ENCODE peak calls at places on chromosome 13, in six cellular contexts. One of them, this sample, is unnamed.

GRCh38 chr13:33446821-33447481 is 161.4 kb upstream of the STARD13 start:
- DNase-seq in WTC11: no peak
- DNase-seq in nephron progenitor cell: no peak
- DNase-seq in astrocyte of the spinal cord: no peak
- DNase-seq in GM12878: no peak
- DNase-seq in B cell: no peak
- DNase-seq in this sample: no peak

GRCh38 chr13:76993021-76993420 is 1.1 kb downstream of the CLN5 start:
- DNase-seq in WTC11: no peak
- DNase-seq in nephron progenitor cell: no peak
- DNase-seq in astrocyte of the spinal cord: peak
- DNase-seq in GM12878: no peak
- DNase-seq in B cell: no peak
- DNase-seq in this sample: no peak

GRCh38 chr13:26476111-26476743 is 81.3 kb upstream of the WASF3 start:
- DNase-seq in WTC11: peak
- DNase-seq in nephron progenitor cell: peak
- DNase-seq in astrocyte of the spinal cord: peak
- DNase-seq in GM12878: no peak
- DNase-seq in B cell: no peak
- DNase-seq in this sample: no peak

GRCh38 chr13:78137404-78138142 is 218.9 kb upstream of the EDNRB start:
- DNase-seq in WTC11: peak
- DNase-seq in nephron progenitor cell: peak
- DNase-seq in astrocyte of the spinal cord: peak
- DNase-seq in GM12878: peak
- DNase-seq in B cell: peak
- DNase-seq in this sample: peak

GRCh38 chr13:66665991-66666390 is 564.1 kb downstream of the PCDH9 start:
- DNase-seq in WTC11: peak
- DNase-seq in nephron progenitor cell: peak
- DNase-seq in astrocyte of the spinal cord: peak
- DNase-seq in GM12878: no peak
- DNase-seq in B cell: no peak
- DNase-seq in this sample: no peak

GRCh38 chr13:74767031-74767430 is 632.8 kb upstream of the KLF12 start:
- DNase-seq in WTC11: no peak
- DNase-seq in nephron progenitor cell: no peak
- DNase-seq in astrocyte of the spinal cord: peak
- DNase-seq in GM12878: no peak
- DNase-seq in B cell: no peak
- DNase-seq in this sample: no peak

GRCh38 chr13:36006895-36007294 is 124.3 kb downstream of the DCLK1 start:
- DNase-seq in WTC11: no peak
- DNase-seq in nephron progenitor cell: no peak
- DNase-seq in astrocyte of the spinal cord: no peak
- DNase-seq in GM12878: no peak
- DNase-seq in B cell: no peak
- DNase-seq in this sample: no peak

GRCh38 chr13:103671547-103671946 is 605.3 kb upstream of the SLC10A2 start:
- DNase-seq in WTC11: no peak
- DNase-seq in nephron progenitor cell: no peak
- DNase-seq in astrocyte of the spinal cord: no peak
- DNase-seq in GM12878: no peak
- DNase-seq in B cell: no peak
- DNase-seq in this sample: no peak

GRCh38 chr13:43127827-43128226 is 104.4 kb downstream of the DNAJC15 start:
- DNase-seq in WTC11: no peak
- DNase-seq in nephron progenitor cell: no peak
- DNase-seq in astrocyte of the spinal cord: no peak
- DNase-seq in GM12878: no peak
- DNase-seq in B cell: no peak
- DNase-seq in this sample: peak

GRCh38 chr13:59445812-59446211 is 717.9 kb downstream of the DIAPH3 start:
- DNase-seq in WTC11: no peak
- DNase-seq in nephron progenitor cell: no peak
- DNase-seq in astrocyte of the spinal cord: no peak
- DNase-seq in GM12878: no peak
- DNase-seq in B cell: no peak
- DNase-seq in this sample: no peak

GRCh38 chr13:103531278-103531677 is 465.1 kb upstream of the SLC10A2 start:
- DNase-seq in WTC11: no peak
- DNase-seq in nephron progenitor cell: no peak
- DNase-seq in astrocyte of the spinal cord: no peak
- DNase-seq in GM12878: no peak
- DNase-seq in B cell: no peak
- DNase-seq in this sample: no peak

GRCh38 chr13:74825170-74825948 is 656.6 kb downstream of the TBC1D4 start:
- DNase-seq in WTC11: no peak
- DNase-seq in nephron progenitor cell: no peak
- DNase-seq in astrocyte of the spinal cord: peak
- DNase-seq in GM12878: no peak
- DNase-seq in B cell: no peak
- DNase-seq in this sample: no peak

GRCh38 chr13:34372581-34372980 is 554.6 kb downstream of the RFC3 start:
- DNase-seq in WTC11: no peak
- DNase-seq in nephron progenitor cell: no peak
- DNase-seq in astrocyte of the spinal cord: no peak
- DNase-seq in GM12878: no peak
- DNase-seq in B cell: no peak
- DNase-seq in this sample: no peak

GRCh38 chr13:23616228-23616627 is 46.0 kb downstream of the TNFRSF19 start:
- DNase-seq in WTC11: no peak
- DNase-seq in nephron progenitor cell: no peak
- DNase-seq in astrocyte of the spinal cord: no peak
- DNase-seq in GM12878: no peak
- DNase-seq in B cell: no peak
- DNase-seq in this sample: no peak
- TF ChIP-seq CTCF in WTC11: no peak
- TF ChIP-seq CTCF in nephron progenitor cell: no peak
- TF ChIP-seq CTCF in astrocyte of the spinal cord: no peak
- TF ChIP-seq CTCF in GM12878: no peak
- TF ChIP-seq CTCF in B cell: no peak
- TF ChIP-seq CTCF in this sample: no peak

GRCh38 chr13:30738946-30739528 is 3.7 kb downstream of the ALOX5AP start:
- DNase-seq in WTC11: no peak
- DNase-seq in nephron progenitor cell: no peak
- DNase-seq in astrocyte of the spinal cord: no peak
- DNase-seq in GM12878: no peak
- DNase-seq in B cell: no peak
- DNase-seq in this sample: no peak

GRCh38 chr13:30742896-30743295 is 7.6 kb downstream of the ALOX5AP start:
- DNase-seq in WTC11: no peak
- DNase-seq in nephron progenitor cell: no peak
- DNase-seq in astrocyte of the spinal cord: no peak
- DNase-seq in GM12878: no peak
- DNase-seq in B cell: no peak
- DNase-seq in this sample: no peak

GRCh38 chr13:30738526-30738925 is 3.2 kb downstream of the ALOX5AP start:
- DNase-seq in WTC11: no peak
- DNase-seq in nephron progenitor cell: no peak
- DNase-seq in astrocyte of the spinal cord: no peak
- DNase-seq in GM12878: no peak
- DNase-seq in B cell: no peak
- DNase-seq in this sample: no peak

GRCh38 chr13:30737511-30738342 is 2.4 kb downstream of the ALOX5AP start:
- DNase-seq in WTC11: no peak
- DNase-seq in nephron progenitor cell: no peak
- DNase-seq in astrocyte of the spinal cord: no peak
- DNase-seq in GM12878: no peak
- DNase-seq in B cell: no peak
- DNase-seq in this sample: no peak

GRCh38 chr13:30739646-30740642 is 4.6 kb downstream of the ALOX5AP start:
- DNase-seq in WTC11: no peak
- DNase-seq in nephron progenitor cell: no peak
- DNase-seq in astrocyte of the spinal cord: peak
- DNase-seq in GM12878: peak
- DNase-seq in B cell: no peak
- DNase-seq in this sample: peak
- TF ChIP-seq CTCF in WTC11: no peak
- TF ChIP-seq CTCF in nephron progenitor cell: no peak
- TF ChIP-seq CTCF in astrocyte of the spinal cord: no peak
- TF ChIP-seq CTCF in GM12878: no peak
- TF ChIP-seq CTCF in B cell: no peak
- TF ChIP-seq CTCF in this sample: no peak

GRCh38 chr13:95292622-95293021 is 8.6 kb downstream of the ABCC4 start:
- DNase-seq in WTC11: no peak
- DNase-seq in nephron progenitor cell: no peak
- DNase-seq in astrocyte of the spinal cord: no peak
- DNase-seq in GM12878: no peak
- DNase-seq in B cell: no peak
- DNase-seq in this sample: no peak

GRCh38 chr13:95298169-95298940 is 2.9 kb downstream of the ABCC4 start:
- DNase-seq in WTC11: no peak
- DNase-seq in nephron progenitor cell: no peak
- DNase-seq in astrocyte of the spinal cord: no peak
- DNase-seq in GM12878: no peak
- DNase-seq in B cell: no peak
- DNase-seq in this sample: no peak

GRCh38 chr13:95298971-95299627 is 2.2 kb downstream of the ABCC4 start:
- DNase-seq in WTC11: no peak
- DNase-seq in nephron progenitor cell: no peak
- DNase-seq in astrocyte of the spinal cord: peak
- DNase-seq in GM12878: no peak
- DNase-seq in B cell: no peak
- DNase-seq in this sample: peak

GRCh38 chr13:95295026-95295425 is 6.2 kb downstream of the ABCC4 start:
- DNase-seq in WTC11: no peak
- DNase-seq in nephron progenitor cell: no peak
- DNase-seq in astrocyte of the spinal cord: no peak
- DNase-seq in GM12878: no peak
- DNase-seq in B cell: no peak
- DNase-seq in this sample: no peak

GRCh38 chr13:95296326-95296939 is 4.8 kb downstream of the ABCC4 start:
- DNase-seq in WTC11: peak
- DNase-seq in nephron progenitor cell: peak
- DNase-seq in astrocyte of the spinal cord: no peak
- DNase-seq in GM12878: no peak
- DNase-seq in B cell: peak
- DNase-seq in this sample: no peak
- TF ChIP-seq CTCF in WTC11: peak
- TF ChIP-seq CTCF in nephron progenitor cell: peak
- TF ChIP-seq CTCF in astrocyte of the spinal cord: peak
- TF ChIP-seq CTCF in GM12878: peak
- TF ChIP-seq CTCF in B cell: peak
- TF ChIP-seq CTCF in this sample: peak

DNA sequence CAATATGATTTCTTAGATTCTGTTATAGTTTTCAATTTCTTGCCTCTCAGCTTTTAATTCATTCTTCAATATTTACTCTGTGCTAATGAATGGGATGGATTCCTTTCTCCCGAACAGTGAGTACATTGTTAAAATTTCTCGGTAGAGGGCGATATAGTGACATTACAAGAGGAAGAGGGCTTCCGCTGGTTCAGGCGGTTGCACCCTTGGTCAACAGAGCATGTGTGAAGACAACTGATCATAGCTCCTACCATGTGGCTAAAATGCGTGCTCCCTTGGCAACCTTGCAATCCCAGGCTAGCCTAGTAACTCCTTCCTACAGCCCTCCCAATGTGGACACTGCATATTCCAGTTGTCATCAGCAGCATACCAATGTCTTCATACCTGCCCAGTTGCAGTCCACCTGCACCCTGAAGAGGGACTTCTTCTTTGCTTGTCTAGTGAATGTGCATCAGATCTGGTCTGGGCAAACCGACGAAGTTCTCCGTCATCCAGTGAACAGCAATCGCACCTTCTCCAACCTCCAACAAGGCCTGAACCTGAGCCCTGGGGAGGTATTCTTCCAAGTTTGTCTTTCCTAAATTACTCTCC is 653.0 kb upstream of the GPC6 start:
- DNase-seq in WTC11: peak
- DNase-seq in nephron progenitor cell: peak
- DNase-seq in astrocyte of the spinal cord: peak
- DNase-seq in GM12878: no peak
- DNase-seq in B cell: no peak
- DNase-seq in this sample: peak
- TF ChIP-seq CTCF in WTC11: peak
- TF ChIP-seq CTCF in nephron progenitor cell: peak
- TF ChIP-seq CTCF in astrocyte of the spinal cord: peak
- TF ChIP-seq CTCF in GM12878: no peak
- TF ChIP-seq CTCF in B cell: no peak
- TF ChIP-seq CTCF in this sample: peak

DNA sequence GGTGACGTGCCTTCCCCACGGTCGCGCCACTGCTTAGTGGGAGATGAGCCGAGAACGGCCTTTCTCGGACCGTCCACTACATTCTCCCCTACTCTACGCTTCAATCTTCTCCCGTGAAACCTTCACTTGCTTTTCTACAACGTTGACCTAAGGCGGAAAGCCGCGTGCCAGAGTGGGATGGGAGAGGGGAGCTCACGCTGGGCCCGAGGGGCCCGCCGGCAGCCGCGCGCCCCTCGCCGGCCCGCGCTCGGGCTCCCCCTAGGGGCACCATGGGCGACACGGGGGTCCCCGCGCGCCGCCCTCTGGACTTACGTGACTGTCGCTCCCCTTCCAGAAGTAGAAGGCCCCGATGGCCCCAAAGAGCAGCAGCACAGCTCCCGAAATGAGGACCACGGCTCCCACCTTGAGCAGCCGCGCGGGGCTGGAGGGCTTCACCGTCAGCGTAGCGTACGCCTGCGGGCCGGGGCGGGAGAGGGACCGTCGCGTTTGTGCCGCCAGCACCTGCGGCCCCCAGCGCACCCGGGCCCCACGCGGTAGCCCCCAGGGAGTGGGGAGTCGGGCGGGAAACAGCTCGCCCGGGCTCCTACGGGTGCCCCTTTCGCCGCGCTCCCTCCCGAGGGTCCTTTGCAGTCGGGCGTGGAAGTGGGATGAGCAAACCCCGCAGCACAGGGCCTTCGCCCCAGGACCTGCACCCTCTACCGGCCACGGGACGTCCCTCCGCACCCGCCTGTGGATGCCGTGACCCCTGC is 727 bp downstream of the CNMD start:
- DNase-seq in WTC11: peak
- DNase-seq in nephron progenitor cell: peak
- DNase-seq in astrocyte of the spinal cord: no peak
- DNase-seq in GM12878: no peak
- DNase-seq in B cell: peak
- DNase-seq in this sample: peak
- TF ChIP-seq CTCF in WTC11: peak
- TF ChIP-seq CTCF in nephron progenitor cell: peak
- TF ChIP-seq CTCF in astrocyte of the spinal cord: peak
- TF ChIP-seq CTCF in GM12878: peak
- TF ChIP-seq CTCF in B cell: peak
- TF ChIP-seq CTCF in this sample: peak

DNA sequence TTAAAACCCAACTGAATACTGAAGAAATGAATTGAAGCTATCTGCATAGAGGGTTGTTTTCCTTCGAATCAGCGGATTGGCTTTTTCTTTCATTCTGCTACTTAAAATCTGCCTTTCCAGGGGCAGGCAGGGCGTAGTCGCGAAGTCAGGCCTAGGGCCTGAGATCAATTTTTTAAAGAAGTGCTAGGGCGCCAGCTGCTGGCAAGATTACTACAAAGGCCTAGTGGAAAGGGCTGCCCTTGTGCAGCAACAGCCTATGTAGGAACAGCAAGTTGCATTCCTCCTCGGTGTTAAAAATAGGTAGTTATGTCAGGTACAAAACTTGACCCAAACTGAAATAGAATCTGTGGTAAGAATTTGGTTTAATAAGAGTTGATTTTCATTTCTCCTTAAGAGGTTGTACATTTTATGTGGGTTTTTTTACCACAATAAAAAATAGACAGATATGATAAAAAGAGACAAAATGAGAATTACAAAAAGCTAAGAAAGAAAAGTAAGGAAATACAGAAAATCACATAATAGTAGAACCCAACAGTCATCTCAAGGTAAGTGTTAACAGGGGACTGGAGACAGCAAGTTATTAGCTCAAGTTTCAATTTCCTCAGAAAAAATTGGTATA is 9.5 kb upstream of the URAD start:
- DNase-seq in WTC11: peak
- DNase-seq in nephron progenitor cell: peak
- DNase-seq in astrocyte of the spinal cord: peak
- DNase-seq in GM12878: no peak
- DNase-seq in B cell: no peak
- DNase-seq in this sample: peak
- TF ChIP-seq CTCF in WTC11: peak
- TF ChIP-seq CTCF in nephron progenitor cell: peak
- TF ChIP-seq CTCF in astrocyte of the spinal cord: peak
- TF ChIP-seq CTCF in GM12878: peak
- TF ChIP-seq CTCF in B cell: peak
- TF ChIP-seq CTCF in this sample: peak